ENCODE peak calls at places on chromosomes 12 and 14, in eight cellular contexts. One of them, this sample, is unnamed.

GRCh38 chr12:68428724-68429580 is 96.8 kb upstream of the MDM1 start:
- DNase-seq in NB4: no peak
- DNase-seq in amygdala: no peak
- DNase-seq in stomach: no peak
- DNase-seq in fibroblast of lung: peak; percentile 91
- DNase-seq in fibroblast of the conjunctiva: no peak
- DNase-seq in right lobe of liver: no peak
- DNase-seq in stimulated activated naive CD4-positive, alpha-beta T cell: no peak
- DNase-seq in this sample: no peak

GRCh38 chr12:32115404-32116104 is 8.9 kb downstream of the BICD1 start:
- DNase-seq in NB4: peak; percentile 79
- DNase-seq in amygdala: no peak
- DNase-seq in stomach: peak; percentile 63
- DNase-seq in fibroblast of lung: peak; percentile 99
- DNase-seq in fibroblast of the conjunctiva: peak; percentile 98
- DNase-seq in right lobe of liver: peak; percentile 76
- DNase-seq in stimulated activated naive CD4-positive, alpha-beta T cell: no peak
- DNase-seq in this sample: peak; percentile 90

GRCh38 chr14:75295061-75295461 is 16.4 kb downstream of the FOS start:
- DNase-seq in NB4: peak; percentile 45
- DNase-seq in amygdala: peak; percentile 30
- DNase-seq in stomach: peak; percentile 69
- DNase-seq in fibroblast of lung: peak; percentile 82
- DNase-seq in fibroblast of the conjunctiva: no peak
- DNase-seq in right lobe of liver: peak; percentile 66
- DNase-seq in stimulated activated naive CD4-positive, alpha-beta T cell: no peak
- DNase-seq in this sample: peak; percentile 82

GRCh38 chr14:73242274-73242960 is 5.1 kb downstream of the PAPLN start:
- DNase-seq in NB4: peak; percentile 43
- DNase-seq in amygdala: no peak
- DNase-seq in stomach: no peak
- DNase-seq in fibroblast of lung: no peak
- DNase-seq in fibroblast of the conjunctiva: no peak
- DNase-seq in right lobe of liver: no peak
- DNase-seq in stimulated activated naive CD4-positive, alpha-beta T cell: no peak
- DNase-seq in this sample: no peak

GRCh38 chr12:55705802-55706402 is 1.8 kb downstream of the ITGA7 start:
- DNase-seq in NB4: no peak
- DNase-seq in amygdala: no peak
- DNase-seq in stomach: no peak
- DNase-seq in fibroblast of lung: no peak
- DNase-seq in fibroblast of the conjunctiva: no peak
- DNase-seq in right lobe of liver: no peak
- DNase-seq in stimulated activated naive CD4-positive, alpha-beta T cell: no peak
- DNase-seq in this sample: no peak

GRCh38 chr12:56670836-56671235 is 17.2 kb downstream of the PTGES3 start:
- DNase-seq in NB4: no peak
- DNase-seq in amygdala: no peak
- DNase-seq in stomach: no peak
- DNase-seq in fibroblast of lung: no peak
- DNase-seq in fibroblast of the conjunctiva: no peak
- DNase-seq in right lobe of liver: no peak
- DNase-seq in stimulated activated naive CD4-positive, alpha-beta T cell: no peak
- DNase-seq in this sample: peak; percentile 14

GRCh38 chr12:63857771-63858670 is 13.5 kb downstream of the SRGAP1 start:
- DNase-seq in NB4: no peak
- DNase-seq in amygdala: no peak
- DNase-seq in stomach: no peak
- DNase-seq in fibroblast of lung: peak; percentile 74
- DNase-seq in fibroblast of the conjunctiva: no peak
- DNase-seq in right lobe of liver: no peak
- DNase-seq in stimulated activated naive CD4-positive, alpha-beta T cell: no peak
- DNase-seq in this sample: no peak

GRCh38 chr14:65412881-65413738 is 580 bp downstream of the FUT8 start:
- DNase-seq in NB4: peak; percentile 83
- DNase-seq in amygdala: peak; percentile 49
- DNase-seq in stomach: peak; percentile 74
- DNase-seq in fibroblast of lung: peak; percentile 76
- DNase-seq in fibroblast of the conjunctiva: no peak
- DNase-seq in right lobe of liver: no peak
- DNase-seq in stimulated activated naive CD4-positive, alpha-beta T cell: peak; percentile 81
- DNase-seq in this sample: peak; percentile 85

GRCh38 chr14:100416921-100417451 is 93.8 kb downstream of the SLC25A47 start:
- DNase-seq in NB4: no peak
- DNase-seq in amygdala: no peak
- DNase-seq in stomach: no peak
- DNase-seq in fibroblast of lung: peak; percentile 87
- DNase-seq in fibroblast of the conjunctiva: no peak
- DNase-seq in right lobe of liver: no peak
- DNase-seq in stimulated activated naive CD4-positive, alpha-beta T cell: no peak
- DNase-seq in this sample: peak; percentile 43

GRCh38 chr14:33259764-33260163 is 321.1 kb downstream of the NPAS3 start:
- DNase-seq in NB4: no peak
- DNase-seq in amygdala: no peak
- DNase-seq in stomach: no peak
- DNase-seq in fibroblast of lung: no peak
- DNase-seq in fibroblast of the conjunctiva: no peak
- DNase-seq in right lobe of liver: no peak
- DNase-seq in stimulated activated naive CD4-positive, alpha-beta T cell: no peak
- DNase-seq in this sample: no peak

This sample was measured in sciatic nerve.